ENCODE peak calls at places on chromosomes 16 and 17, in four cellular contexts. One of them, this sample, is unnamed.

GRCh38 chr17:81387235-81388060 is 7.8 kb upstream of the BAHCC1 start:
- DNase-seq in colonic mucosa: peak
- DNase-seq in psoas muscle: peak
- DNase-seq in fibroblast of lung: peak
- DNase-seq in this sample: no peak

GRCh38 chr17:65514082-65514481 is 47.4 kb downstream of the AXIN2 start:
- DNase-seq in colonic mucosa: no peak
- DNase-seq in psoas muscle: no peak
- DNase-seq in fibroblast of lung: peak
- DNase-seq in this sample: no peak

GRCh38 chr16:24844101-24845030 is 1.4 kb upstream of the SLC5A11 start:
- DNase-seq in fibroblast of lung: no peak
- DNase-seq in psoas muscle: no peak
- DNase-seq in colonic mucosa: peak
- DNase-seq in this sample: no peak

GRCh38 chr16:23729503-23730424 is 16.7 kb upstream of the ERN2 start:
- DNase-seq in fibroblast of lung: peak
- DNase-seq in colonic mucosa: peak
- DNase-seq in psoas muscle: no peak
- DNase-seq in this sample: no peak

GRCh38 chr16:89801800-89802199 is 14.6 kb downstream of the FANCA start:
- DNase-seq in psoas muscle: no peak
- DNase-seq in fibroblast of lung: peak
- DNase-seq in colonic mucosa: no peak
- DNase-seq in this sample: no peak

GRCh38 chr16:31351937-31352315 is 3.0 kb upstream of the ITGAX start:
- DNase-seq in psoas muscle: peak
- DNase-seq in fibroblast of lung: no peak
- DNase-seq in colonic mucosa: no peak
- DNase-seq in this sample: no peak

GRCh38 chr16:890217-890616 is 80.6 kb downstream of the LMF1 start:
- DNase-seq in colonic mucosa: no peak
- DNase-seq in psoas muscle: peak
- DNase-seq in fibroblast of lung: no peak
- DNase-seq in this sample: no peak

GRCh38 chr17:74211141-74211928 is 2.0 kb upstream of the TTYH2 start:
- DNase-seq in psoas muscle: no peak
- DNase-seq in colonic mucosa: no peak
- DNase-seq in fibroblast of lung: peak
- DNase-seq in this sample: no peak

GRCh38 chr17:73013816-73014663 is 78.4 kb downstream of the SLC39A11 start:
- DNase-seq in fibroblast of lung: peak
- DNase-seq in psoas muscle: no peak
- DNase-seq in colonic mucosa: no peak
- DNase-seq in this sample: no peak

GRCh38 chr16:11740567-11740966 is 2.1 kb downstream of the TXNDC11 start:
- DNase-seq in psoas muscle: no peak
- DNase-seq in fibroblast of lung: no peak
- DNase-seq in colonic mucosa: no peak
- DNase-seq in this sample: no peak

GRCh38 chr17:1484060-1484535 is 8.4 kb downstream of the MYO1C start:
- DNase-seq in fibroblast of lung: no peak
- DNase-seq in colonic mucosa: peak
- DNase-seq in psoas muscle: no peak
- DNase-seq in this sample: no peak
- H3K4me3 ChIP-seq in fibroblast of lung: peak
- H3K4me3 ChIP-seq in colonic mucosa: peak
- H3K4me3 ChIP-seq in psoas muscle: no peak
- H3K4me3 ChIP-seq in this sample: peak

GRCh38 chr17:8611135-8611534 is 19.4 kb downstream of the MYH10 start:
- DNase-seq in fibroblast of lung: peak
- DNase-seq in colonic mucosa: no peak
- DNase-seq in psoas muscle: no peak
- DNase-seq in this sample: no peak
- H3K27ac ChIP-seq in fibroblast of lung: peak
- H3K27ac ChIP-seq in colonic mucosa: no peak
- H3K27ac ChIP-seq in psoas muscle: peak
- H3K27ac ChIP-seq in this sample: peak

DNA sequence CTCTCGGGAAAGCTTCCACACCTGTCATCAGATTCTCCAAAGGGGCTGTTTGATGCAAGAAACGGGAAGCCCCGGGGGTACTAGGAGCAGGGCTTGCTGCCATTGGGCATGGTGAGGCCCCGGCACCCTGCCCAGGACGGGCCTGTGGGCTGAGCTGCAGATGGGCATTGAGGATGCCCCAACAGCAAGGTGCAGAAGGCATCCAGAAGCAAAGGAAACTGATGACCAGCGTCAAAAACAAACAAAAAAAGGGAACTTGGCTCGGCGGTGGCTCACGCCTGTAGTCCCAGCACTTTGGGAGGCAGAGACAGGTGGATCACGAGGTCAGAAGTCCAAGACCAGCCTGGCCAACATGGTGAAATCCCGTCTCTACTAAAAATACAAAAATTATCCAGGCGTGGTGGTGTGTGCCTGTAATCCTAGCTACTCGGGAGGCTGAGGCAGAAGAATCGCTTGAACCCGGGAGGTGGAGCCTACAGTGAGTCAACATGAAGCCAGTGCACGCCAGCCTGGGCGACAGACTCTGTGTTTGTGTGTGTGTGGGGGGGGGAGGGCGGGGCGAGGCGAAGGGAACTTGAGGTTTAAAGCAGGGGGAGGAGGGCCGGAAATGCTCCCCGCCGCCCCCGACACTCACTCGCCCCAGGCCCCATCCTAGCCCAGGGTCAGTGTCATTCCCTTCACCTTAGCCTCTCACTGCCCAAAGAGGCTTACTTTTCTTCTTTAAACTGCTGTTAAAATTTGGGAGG is 1.7 kb upstream of the LIMD2 start:
- DNase-seq in colonic mucosa: no peak
- DNase-seq in psoas muscle: no peak
- DNase-seq in fibroblast of lung: no peak
- DNase-seq in this sample: no peak
- H3K4me3 ChIP-seq in colonic mucosa: peak
- H3K4me3 ChIP-seq in psoas muscle: peak
- H3K4me3 ChIP-seq in fibroblast of lung: no peak
- H3K4me3 ChIP-seq in this sample: peak

GRCh38 chr16:50261160-50261706 is 5.1 kb upstream of the ADCY7 start:
- DNase-seq in fibroblast of lung: no peak
- DNase-seq in psoas muscle: peak
- DNase-seq in colonic mucosa: no peak
- DNase-seq in this sample: no peak
- H3K27ac ChIP-seq in fibroblast of lung: no peak
- H3K27ac ChIP-seq in psoas muscle: no peak
- H3K27ac ChIP-seq in colonic mucosa: no peak
- H3K27ac ChIP-seq in this sample: no peak

GRCh38 chr16:81221731-81222130 is 16.8 kb upstream of the BCO1 start:
- DNase-seq in psoas muscle: no peak
- DNase-seq in colonic mucosa: no peak
- DNase-seq in fibroblast of lung: no peak
- DNase-seq in this sample: no peak
- H3K4me3 ChIP-seq in psoas muscle: no peak
- H3K4me3 ChIP-seq in colonic mucosa: no peak
- H3K4me3 ChIP-seq in fibroblast of lung: no peak
- H3K4me3 ChIP-seq in this sample: no peak

DNA sequence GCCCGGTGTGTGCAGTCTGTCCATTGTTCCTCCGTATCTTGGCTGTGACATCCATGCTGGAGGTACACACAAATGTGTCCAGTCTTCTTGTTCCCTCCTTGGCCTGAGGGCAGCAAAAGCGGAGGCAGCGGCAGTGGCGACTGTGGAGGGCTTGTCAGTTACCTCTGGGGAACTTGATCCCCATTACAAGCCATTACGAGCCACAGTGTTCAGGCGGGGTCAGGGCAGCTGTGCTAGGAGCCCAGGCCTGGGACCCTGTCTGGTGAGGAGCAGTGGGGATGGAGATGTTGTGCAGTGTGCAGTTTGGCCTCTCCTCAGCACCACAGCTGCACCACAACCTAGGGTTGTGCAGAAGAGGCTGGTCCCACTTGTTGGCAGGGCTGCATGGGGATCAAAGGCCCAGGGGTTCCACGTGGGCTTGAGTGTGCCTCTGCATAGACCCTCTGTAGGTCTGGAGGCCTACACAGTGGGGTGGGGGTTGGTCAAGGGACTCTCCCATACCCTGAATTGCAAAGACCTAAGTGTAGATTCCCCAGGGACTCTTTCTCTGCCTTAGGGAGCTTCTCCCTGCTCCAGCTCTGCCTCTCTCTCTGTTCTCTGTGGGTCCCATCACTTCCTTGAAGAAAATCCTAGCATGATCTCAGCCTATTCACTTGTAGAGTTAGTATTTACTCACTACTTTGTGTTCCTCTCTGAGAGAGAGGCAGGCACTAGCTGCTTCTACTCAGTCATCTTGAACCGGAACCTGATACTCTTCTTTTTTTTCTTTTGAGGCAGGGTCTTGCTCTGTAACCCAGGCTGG is 58.8 kb downstream of the SLFN11 start:
- DNase-seq in fibroblast of lung: peak
- DNase-seq in colonic mucosa: no peak
- DNase-seq in psoas muscle: no peak
- DNase-seq in this sample: no peak
- H3K27ac ChIP-seq in fibroblast of lung: peak
- H3K27ac ChIP-seq in colonic mucosa: no peak
- H3K27ac ChIP-seq in psoas muscle: peak
- H3K27ac ChIP-seq in this sample: no peak

This sample was measured in ascending aorta.